ENCODE peak calls at places on chromosomes 12 and 14, in seven cellular contexts. One of them, this sample, is unnamed.

GRCh38 chr14:63787995-63788946 is 60.4 kb upstream of the SGPP1 start:
- DNase-seq in neural progenitor cell: peak; percentile 14
- DNase-seq in GM12878: no peak
- DNase-seq in cardiac muscle cell: no peak
- DNase-seq in HCT116: no peak
- DNase-seq in suprapubic skin: no peak
- DNase-seq in tibial artery: no peak
- DNase-seq in this sample: no peak

GRCh38 chr12:64895541-64895940 is 71.1 kb downstream of the TBC1D30 start:
- DNase-seq in neural progenitor cell: no peak
- DNase-seq in GM12878: no peak
- DNase-seq in cardiac muscle cell: no peak
- DNase-seq in HCT116: no peak
- DNase-seq in suprapubic skin: no peak
- DNase-seq in tibial artery: no peak
- DNase-seq in this sample: no peak

GRCh38 chr12:124030510-124030909 is 57.5 kb downstream of the ZNF664 start:
- DNase-seq in neural progenitor cell: peak; percentile 41
- DNase-seq in GM12878: no peak
- DNase-seq in cardiac muscle cell: peak; percentile 69
- DNase-seq in HCT116: no peak
- DNase-seq in suprapubic skin: no peak
- DNase-seq in tibial artery: peak; percentile 27
- DNase-seq in this sample: no peak

GRCh38 chr12:96141216-96141944 is 52.8 kb upstream of the ELK3 start:
- DNase-seq in neural progenitor cell: no peak
- DNase-seq in GM12878: no peak
- DNase-seq in cardiac muscle cell: no peak
- DNase-seq in HCT116: no peak
- DNase-seq in suprapubic skin: no peak
- DNase-seq in tibial artery: no peak
- DNase-seq in this sample: no peak

GRCh38 chr12:48917857-48918537 is 7.3 kb downstream of the FKBP11 start:
- DNase-seq in neural progenitor cell: no peak
- DNase-seq in GM12878: no peak
- DNase-seq in cardiac muscle cell: no peak
- DNase-seq in HCT116: no peak
- DNase-seq in suprapubic skin: no peak
- DNase-seq in tibial artery: no peak
- DNase-seq in this sample: no peak

GRCh38 chr12:4307593-4308333 is 13.2 kb upstream of the TIGAR start:
- DNase-seq in neural progenitor cell: peak; percentile 90
- DNase-seq in GM12878: no peak
- DNase-seq in cardiac muscle cell: peak; percentile 85
- DNase-seq in HCT116: peak; percentile 77
- DNase-seq in suprapubic skin: no peak
- DNase-seq in tibial artery: peak; percentile 42
- DNase-seq in this sample: peak; percentile 89

GRCh38 chr14:68682166-68683103 is 110.4 kb downstream of the ZFP36L1 start:
- DNase-seq in neural progenitor cell: no peak
- DNase-seq in GM12878: peak; percentile 48
- DNase-seq in cardiac muscle cell: no peak
- DNase-seq in HCT116: no peak
- DNase-seq in suprapubic skin: peak; percentile 45
- DNase-seq in tibial artery: peak; percentile 77
- DNase-seq in this sample: no peak

GRCh38 chr12:104738371-104738710 is 219.7 kb downstream of the SLC41A2 start:
- DNase-seq in neural progenitor cell: no peak
- DNase-seq in GM12878: no peak
- DNase-seq in cardiac muscle cell: no peak
- DNase-seq in HCT116: no peak
- DNase-seq in suprapubic skin: no peak
- DNase-seq in tibial artery: no peak
- DNase-seq in this sample: no peak

GRCh38 chr14:88559852-88560251 is 3.0 kb upstream of the ZC3H14 start:
- DNase-seq in neural progenitor cell: peak; percentile 39
- DNase-seq in GM12878: no peak
- DNase-seq in cardiac muscle cell: no peak
- DNase-seq in HCT116: no peak
- DNase-seq in suprapubic skin: no peak
- DNase-seq in tibial artery: no peak
- DNase-seq in this sample: no peak

GRCh38 chr14:53529519-53529918 is 376.4 kb upstream of the DDHD1 start:
- DNase-seq in neural progenitor cell: no peak
- DNase-seq in GM12878: no peak
- DNase-seq in cardiac muscle cell: no peak
- DNase-seq in HCT116: no peak
- DNase-seq in suprapubic skin: no peak
- DNase-seq in tibial artery: no peak
- DNase-seq in this sample: no peak

GRCh38 chr12:22631863-22632463 is 7.0 kb downstream of the ETNK1 start:
- DNase-seq in neural progenitor cell: no peak
- DNase-seq in GM12878: no peak
- DNase-seq in cardiac muscle cell: peak; percentile 10
- DNase-seq in HCT116: no peak
- DNase-seq in suprapubic skin: no peak
- DNase-seq in tibial artery: no peak
- DNase-seq in this sample: no peak

GRCh38 chr12:12449533-12450025 is 92.7 kb downstream of the BORCS5 start:
- DNase-seq in neural progenitor cell: no peak
- DNase-seq in GM12878: no peak
- DNase-seq in cardiac muscle cell: no peak
- DNase-seq in HCT116: no peak
- DNase-seq in suprapubic skin: no peak
- DNase-seq in tibial artery: no peak
- DNase-seq in this sample: no peak

GRCh38 chr12:130457215-130457614 is 119.5 kb downstream of the PIWIL1 start:
- DNase-seq in neural progenitor cell: no peak
- DNase-seq in GM12878: no peak
- DNase-seq in cardiac muscle cell: no peak
- DNase-seq in HCT116: no peak
- DNase-seq in suprapubic skin: no peak
- DNase-seq in tibial artery: no peak
- DNase-seq in this sample: no peak

GRCh38 chr14:37708481-37708880 is 113.1 kb downstream of the TTC6 start:
- DNase-seq in neural progenitor cell: no peak
- DNase-seq in GM12878: no peak
- DNase-seq in cardiac muscle cell: no peak
- DNase-seq in HCT116: no peak
- DNase-seq in suprapubic skin: no peak
- DNase-seq in tibial artery: no peak
- DNase-seq in this sample: peak; percentile 88

GRCh38 chr14:52700701-52701172 is 5.4 kb upstream of the ERO1A start:
- DNase-seq in neural progenitor cell: no peak
- DNase-seq in GM12878: no peak
- DNase-seq in cardiac muscle cell: no peak
- DNase-seq in HCT116: peak; percentile 66
- DNase-seq in suprapubic skin: no peak
- DNase-seq in tibial artery: no peak
- DNase-seq in this sample: no peak

GRCh38 chr12:6533653-6534157 is 612 bp upstream of the GAPDH start:
- DNase-seq in neural progenitor cell: peak; percentile 95
- DNase-seq in GM12878: no peak
- DNase-seq in cardiac muscle cell: peak; percentile 93
- DNase-seq in HCT116: peak; percentile 76
- DNase-seq in suprapubic skin: no peak
- DNase-seq in tibial artery: peak; percentile 65
- DNase-seq in this sample: peak; percentile 90

GRCh38 chr14:99679111-99679510 is 5.0 kb upstream of the CYP46A1 start:
- DNase-seq in neural progenitor cell: no peak
- DNase-seq in GM12878: no peak
- DNase-seq in cardiac muscle cell: no peak
- DNase-seq in HCT116: no peak
- DNase-seq in suprapubic skin: no peak
- DNase-seq in tibial artery: no peak
- DNase-seq in this sample: no peak

GRCh38 chr12:132147423-132148367 is 3.4 kb downstream of the NOC4L start:
- DNase-seq in neural progenitor cell: no peak
- DNase-seq in GM12878: no peak
- DNase-seq in cardiac muscle cell: no peak
- DNase-seq in HCT116: no peak
- DNase-seq in suprapubic skin: peak; percentile 57
- DNase-seq in tibial artery: no peak
- DNase-seq in this sample: no peak

GRCh38 chr14:100839573-100840175 is 13.8 kb downstream of the MEG3 start:
- DNase-seq in neural progenitor cell: peak; percentile 59
- DNase-seq in GM12878: no peak
- DNase-seq in cardiac muscle cell: peak; percentile 41
- DNase-seq in HCT116: no peak
- DNase-seq in suprapubic skin: no peak
- DNase-seq in tibial artery: no peak
- DNase-seq in this sample: no peak

GRCh38 chr14:39015964-39016577 is 87.0 kb downstream of the SEC23A start:
- DNase-seq in neural progenitor cell: no peak
- DNase-seq in GM12878: no peak
- DNase-seq in cardiac muscle cell: no peak
- DNase-seq in HCT116: no peak
- DNase-seq in suprapubic skin: no peak
- DNase-seq in tibial artery: no peak
- DNase-seq in this sample: no peak

GRCh38 chr12:71938728-71939385 is at the start of gene TPH2:
- DNase-seq in neural progenitor cell: peak; percentile 94
- DNase-seq in GM12878: no peak
- DNase-seq in cardiac muscle cell: peak; percentile 92
- DNase-seq in HCT116: peak; percentile 31
- DNase-seq in suprapubic skin: no peak
- DNase-seq in tibial artery: no peak
- DNase-seq in this sample: peak; percentile 93

GRCh38 chr12:10136637-10137205 is 6.7 kb upstream of the CLEC7A start:
- DNase-seq in neural progenitor cell: no peak
- DNase-seq in GM12878: no peak
- DNase-seq in cardiac muscle cell: no peak
- DNase-seq in HCT116: no peak
- DNase-seq in suprapubic skin: no peak
- DNase-seq in tibial artery: no peak
- DNase-seq in this sample: peak; percentile 63

GRCh38 chr12:27970391-27970980 is 2.0 kb downstream of the PTHLH start:
- DNase-seq in neural progenitor cell: peak; percentile 74
- DNase-seq in GM12878: no peak
- DNase-seq in cardiac muscle cell: peak; percentile 43
- DNase-seq in HCT116: no peak
- DNase-seq in suprapubic skin: peak; percentile 57
- DNase-seq in tibial artery: peak; percentile 24
- DNase-seq in this sample: no peak

GRCh38 chr14:101178184-101179072 is 274.9 kb upstream of the RTL1 start:
- DNase-seq in neural progenitor cell: no peak
- DNase-seq in GM12878: no peak
- DNase-seq in cardiac muscle cell: no peak
- DNase-seq in HCT116: no peak
- DNase-seq in suprapubic skin: no peak
- DNase-seq in tibial artery: no peak
- DNase-seq in this sample: no peak

GRCh38 chr12:117151195-117152031 is 38.9 kb downstream of the FBXO21 start:
- DNase-seq in neural progenitor cell: peak; percentile 88
- DNase-seq in GM12878: no peak
- DNase-seq in cardiac muscle cell: peak; percentile 84
- DNase-seq in HCT116: peak; percentile 35
- DNase-seq in suprapubic skin: peak; percentile 68
- DNase-seq in tibial artery: peak; percentile 70
- DNase-seq in this sample: peak; percentile 94

GRCh38 chr14:23297878-23298277 is 4.8 kb downstream of the PPP1R3E start:
- DNase-seq in neural progenitor cell: no peak
- DNase-seq in GM12878: no peak
- DNase-seq in cardiac muscle cell: no peak
- DNase-seq in HCT116: no peak
- DNase-seq in suprapubic skin: no peak
- DNase-seq in tibial artery: no peak
- DNase-seq in this sample: no peak

GRCh38 chr12:21975293-21975692 is 34.1 kb upstream of the ABCC9 start:
- DNase-seq in neural progenitor cell: no peak
- DNase-seq in GM12878: no peak
- DNase-seq in cardiac muscle cell: peak; percentile 62
- DNase-seq in HCT116: no peak
- DNase-seq in suprapubic skin: no peak
- DNase-seq in tibial artery: no peak
- DNase-seq in this sample: no peak

GRCh38 chr12:17976202-17976601 is 113.8 kb downstream of the RERGL start:
- DNase-seq in neural progenitor cell: peak; percentile 70
- DNase-seq in GM12878: no peak
- DNase-seq in cardiac muscle cell: peak; percentile 31
- DNase-seq in HCT116: no peak
- DNase-seq in suprapubic skin: no peak
- DNase-seq in tibial artery: no peak
- DNase-seq in this sample: peak; percentile 13

GRCh38 chr14:93263416-93263815 is 56.4 kb downstream of the UBR7 start:
- DNase-seq in neural progenitor cell: no peak
- DNase-seq in GM12878: no peak
- DNase-seq in cardiac muscle cell: no peak
- DNase-seq in HCT116: no peak
- DNase-seq in suprapubic skin: no peak
- DNase-seq in tibial artery: no peak
- DNase-seq in this sample: no peak

GRCh38 chr12:20212658-20213387 is 155.5 kb upstream of the PDE3A start:
- DNase-seq in neural progenitor cell: peak; percentile 93
- DNase-seq in GM12878: no peak
- DNase-seq in cardiac muscle cell: peak; percentile 81
- DNase-seq in HCT116: peak; percentile 82
- DNase-seq in suprapubic skin: peak; percentile 85
- DNase-seq in tibial artery: peak; percentile 91
- DNase-seq in this sample: peak; percentile 91
- H3K4me3 ChIP-seq in neural progenitor cell: no peak overlapping the region
- H3K4me3 ChIP-seq in GM12878: no peak overlapping the region
- H3K4me3 ChIP-seq in cardiac muscle cell: no peak overlapping the region
- H3K4me3 ChIP-seq in HCT116: peak overlapping the region; percentile 22
- H3K4me3 ChIP-seq in suprapubic skin: peak overlapping the region; percentile 2
- H3K4me3 ChIP-seq in tibial artery: peak overlapping the region; percentile 36
- H3K4me3 ChIP-seq in this sample: no peak overlapping the region

GRCh38 chr14:33943484-33943883 is 7.4 kb downstream of the EGLN3 start:
- DNase-seq in neural progenitor cell: no peak
- DNase-seq in GM12878: no peak
- DNase-seq in cardiac muscle cell: no peak
- DNase-seq in HCT116: no peak
- DNase-seq in suprapubic skin: no peak
- DNase-seq in tibial artery: no peak
- DNase-seq in this sample: no peak
- H3K27me3 ChIP-seq in neural progenitor cell: no peaks in the 10 kb centered on the region
- H3K27me3 ChIP-seq in GM12878: no peaks in the 10 kb centered on the region
- H3K27me3 ChIP-seq in cardiac muscle cell: no peaks in the 10 kb centered on the region
- H3K27me3 ChIP-seq in HCT116: no peaks in the 10 kb centered on the region
- H3K27me3 ChIP-seq in suprapubic skin: no peaks in the 10 kb centered on the region
- H3K27me3 ChIP-seq in tibial artery: no peaks in the 10 kb centered on the region
- H3K27me3 ChIP-seq in this sample: no peaks in the 10 kb centered on the region

DNA sequence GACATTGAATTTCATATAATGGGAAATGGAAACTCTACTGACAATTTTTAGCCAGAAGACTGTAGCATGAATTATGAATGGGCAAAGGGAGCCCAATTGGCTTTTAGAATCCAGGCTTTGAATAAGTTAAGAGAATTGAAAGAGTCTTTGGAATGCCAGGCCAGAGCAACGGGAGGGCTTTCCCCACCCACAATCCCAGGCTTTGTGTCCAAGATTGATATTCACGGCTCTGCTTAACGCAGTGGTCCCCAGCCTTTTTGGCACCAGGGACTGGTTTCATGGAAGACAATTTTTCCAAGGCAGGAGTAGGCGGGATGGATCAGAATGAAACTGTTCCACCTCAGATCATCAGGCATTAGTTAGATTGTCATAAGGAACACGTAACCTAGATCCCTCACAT is 79.7 kb downstream of the EPS8 start:
- DNase-seq in neural progenitor cell: peak; percentile 69
- DNase-seq in GM12878: no peak
- DNase-seq in cardiac muscle cell: no peak
- DNase-seq in HCT116: no peak
- DNase-seq in suprapubic skin: no peak
- DNase-seq in tibial artery: no peak
- DNase-seq in this sample: no peak
- H3K4me3 ChIP-seq in neural progenitor cell: no peak overlapping the region
- H3K4me3 ChIP-seq in GM12878: no peak overlapping the region
- H3K4me3 ChIP-seq in cardiac muscle cell: no peak overlapping the region
- H3K4me3 ChIP-seq in HCT116: no peak overlapping the region
- H3K4me3 ChIP-seq in suprapubic skin: no peak overlapping the region
- H3K4me3 ChIP-seq in tibial artery: no peak overlapping the region
- H3K4me3 ChIP-seq in this sample: no peak overlapping the region

GRCh38 chr12:45713108-45713507 is 16.4 kb upstream of the ARID2 start:
- DNase-seq in neural progenitor cell: no peak
- DNase-seq in GM12878: no peak
- DNase-seq in cardiac muscle cell: no peak
- DNase-seq in HCT116: no peak
- DNase-seq in suprapubic skin: no peak
- DNase-seq in tibial artery: no peak
- DNase-seq in this sample: no peak
- H3K27me3 ChIP-seq in neural progenitor cell: no peaks in the 10 kb centered on the region
- H3K27me3 ChIP-seq in GM12878: no peaks in the 10 kb centered on the region
- H3K27me3 ChIP-seq in cardiac muscle cell: no peaks in the 10 kb centered on the region
- H3K27me3 ChIP-seq in HCT116: no peaks in the 10 kb centered on the region
- H3K27me3 ChIP-seq in suprapubic skin: no peaks in the 10 kb centered on the region
- H3K27me3 ChIP-seq in tibial artery: no peaks in the 10 kb centered on the region
- H3K27me3 ChIP-seq in this sample: no peaks in the 10 kb centered on the region

This sample was measured in HAP-1.